ENCODE peak calls at places on chromosomes 4 and X, in six cellular contexts. U is HepG2, N is cardiac muscle cell, W is MM.1S, M is colonic mucosa, O is left ventricle myocardium inferior. F is an unnamed sample.

GRCh38 chr4:67366341-67366861 is 178.9 kb downstream of the CENPC start:
- DNase-seq in U (no peak), N (no peak), W (no peak), M (no peak), O (no peak), F (no peak)

GRCh38 chrX:12984629-12985303 is 9.9 kb downstream of the TMSB4X start:
- DNase-seq in U (no peak), N (no peak), W (no peak), M (no peak), O (no peak), F (no peak)

GRCh38 chr4:6041794-6042193 is 23.6 kb upstream of the C4orf50 start:
- DNase-seq in U (no peak), N (no peak), W (no peak), M (no peak), O (no peak), F (no peak)

GRCh38 chrX:102745513-102746133 is 25.1 kb downstream of the GPRASP3 start:
- DNase-seq in U (no peak), N (peak; percentile 19), W (no peak), M (no peak), O (no peak), F (peak; percentile 5)

GRCh38 chr4:16159321-16159720 is 67.0 kb downstream of the TAPT1 start:
- DNase-seq in U (no peak), N (no peak), W (no peak), M (peak; percentile 49), O (no peak), F (no peak)

GRCh38 chr4:119942806-119943205 is 123.8 kb downstream of the MAD2L1 start:
- DNase-seq in U (no peak), N (no peak), W (no peak), M (no peak), O (no peak), F (no peak)

GRCh38 chrX:34656842-34657780 is at the start of gene TMEM47:
- DNase-seq in U (no peak), N (peak; percentile 96), W (no peak), M (peak; percentile 61), O (peak; percentile 74), F (peak; percentile 84)

GRCh38 chr4:110200673-110201072 is 2.3 kb upstream of the ELOVL6 start:
- DNase-seq in U (peak; percentile 35), N (no peak), W (no peak), M (no peak), O (no peak), F (no peak)

GRCh38 chrX:116317409-116317808 is 119.0 kb upstream of the SLC6A14 start:
- DNase-seq in U (no peak), N (peak; percentile 49), W (no peak), M (peak; percentile 31), O (peak; percentile 14), F (peak; percentile 73)

GRCh38 chr4:38804654-38805295 is at the start of gene TLR1:
- DNase-seq in U (peak; percentile 25), N (peak; percentile 8), W (peak; percentile 78), M (no peak), O (no peak), F (peak; percentile 46)

GRCh38 chrX:48558270-48558669 is 16.0 kb upstream of the RBM3 start:
- DNase-seq in U (no peak), N (no peak), W (no peak), M (no peak), O (no peak), F (no peak)

GRCh38 chr4:52244103-52244772 is 193.1 kb downstream of the SPATA18 start:
- DNase-seq in U (no peak), N (no peak), W (no peak), M (no peak), O (no peak), F (no peak)

GRCh38 chr4:14222630-14223029 is 595.1 kb upstream of the BOD1L1 start:
- DNase-seq in U (no peak), N (no peak), W (no peak), M (no peak), O (peak; percentile 45), F (no peak)

GRCh38 chrX:23752740-23753435 is 9.8 kb upstream of the ACOT9 start:
- DNase-seq in U (no peak), N (no peak), W (no peak), M (no peak), O (no peak), F (no peak)

GRCh38 chrX:94551831-94552230 is 877.8 kb downstream of the FAM133A start:
- DNase-seq in U (no peak), N (no peak), W (no peak), M (no peak), O (no peak), F (no peak)

GRCh38 chr4:48913346-48913745 is 6.8 kb upstream of the OCIAD2 start:
- DNase-seq in U (no peak), N (no peak), W (no peak), M (no peak), O (no peak), F (peak; percentile 82)

GRCh38 chr4:143358923-143359694 is 22.4 kb downstream of the GAB1 start:
- DNase-seq in U (no peak), N (no peak), W (peak; percentile 95), M (peak; percentile 85), O (no peak), F (peak; percentile 96)

GRCh38 chr4:138158746-138159297 is 83.3 kb downstream of the SLC7A11 start:
- DNase-seq in U (no peak), N (no peak), W (no peak), M (no peak), O (no peak), F (peak; percentile 38)

GRCh38 chr4:147727476-147728028 is 4.3 kb upstream of the ARHGAP10 start:
- DNase-seq in U (no peak), N (no peak), W (no peak), M (no peak), O (no peak), F (no peak)

GRCh38 chrX:124362072-124362471 is 15.7 kb downstream of the SH2D1A start:
- DNase-seq in U (no peak), N (no peak), W (no peak), M (no peak), O (no peak), F (no peak)

GRCh38 chr4:174408841-174409552 is 113.3 kb downstream of the HPGD start:
- DNase-seq in U (no peak), N (no peak), W (no peak), M (peak; percentile 46), O (no peak), F (no peak)

GRCh38 chr4:10599574-10599973 is 85.0 kb downstream of the CLNK start:
- DNase-seq in U (no peak), N (no peak), W (no peak), M (no peak), O (no peak), F (no peak)

GRCh38 chr4:94957030-94957429 is 199.3 kb downstream of the BMPR1B start:
- DNase-seq in U (no peak), N (peak; percentile 7), W (no peak), M (no peak), O (no peak), F (no peak)

GRCh38 chrX:129653985-129654651 is 638 bp downstream of the APLN start:
- DNase-seq in U (no peak), N (no peak), W (peak; percentile 57), M (no peak), O (peak; percentile 41), F (peak; percentile 15)

GRCh38 chr4:141307241-141307689 is 86.6 kb downstream of the ZNF330 start:
- DNase-seq in U (peak; percentile 40), N (peak; percentile 74), W (peak; percentile 59), M (peak; percentile 45), O (peak; percentile 30), F (peak; percentile 46)

GRCh38 chrX:104918122-104918521 is 302.4 kb downstream of the TEX13A start:
- DNase-seq in U (no peak), N (no peak), W (no peak), M (no peak), O (no peak), F (no peak)

DNA sequence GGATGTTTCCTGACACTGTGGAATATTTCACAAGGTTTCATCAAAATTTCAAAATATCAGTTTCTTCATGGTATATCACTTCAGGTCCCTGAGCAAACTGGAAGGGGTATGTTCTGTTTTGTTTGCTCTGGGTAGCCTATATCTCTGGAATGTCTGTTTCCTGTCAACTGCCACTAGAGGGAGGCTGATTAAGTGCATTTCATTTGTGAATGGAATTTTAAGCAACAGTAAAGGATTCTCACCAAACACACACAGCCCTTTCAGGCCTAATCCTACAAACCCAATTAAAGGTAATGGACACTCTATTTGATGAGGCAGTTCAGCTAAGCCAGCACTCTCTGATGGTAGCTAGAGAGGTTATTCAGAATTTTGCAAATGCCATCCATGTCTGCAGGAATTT is 307.1 kb downstream of the TEX13A start:
- DNase-seq in U (peak; percentile 1), N (peak; percentile 81), W (peak; percentile 48), M (no peak), O (no peak), F (peak; percentile 9)
- TF ChIP-seq CTCF in U (peak; percentile 15), N (peak; percentile 39), W (peak; percentile 57), M (peak; percentile 21), O (peak; percentile 44), F (peak; percentile 48)

DNA sequence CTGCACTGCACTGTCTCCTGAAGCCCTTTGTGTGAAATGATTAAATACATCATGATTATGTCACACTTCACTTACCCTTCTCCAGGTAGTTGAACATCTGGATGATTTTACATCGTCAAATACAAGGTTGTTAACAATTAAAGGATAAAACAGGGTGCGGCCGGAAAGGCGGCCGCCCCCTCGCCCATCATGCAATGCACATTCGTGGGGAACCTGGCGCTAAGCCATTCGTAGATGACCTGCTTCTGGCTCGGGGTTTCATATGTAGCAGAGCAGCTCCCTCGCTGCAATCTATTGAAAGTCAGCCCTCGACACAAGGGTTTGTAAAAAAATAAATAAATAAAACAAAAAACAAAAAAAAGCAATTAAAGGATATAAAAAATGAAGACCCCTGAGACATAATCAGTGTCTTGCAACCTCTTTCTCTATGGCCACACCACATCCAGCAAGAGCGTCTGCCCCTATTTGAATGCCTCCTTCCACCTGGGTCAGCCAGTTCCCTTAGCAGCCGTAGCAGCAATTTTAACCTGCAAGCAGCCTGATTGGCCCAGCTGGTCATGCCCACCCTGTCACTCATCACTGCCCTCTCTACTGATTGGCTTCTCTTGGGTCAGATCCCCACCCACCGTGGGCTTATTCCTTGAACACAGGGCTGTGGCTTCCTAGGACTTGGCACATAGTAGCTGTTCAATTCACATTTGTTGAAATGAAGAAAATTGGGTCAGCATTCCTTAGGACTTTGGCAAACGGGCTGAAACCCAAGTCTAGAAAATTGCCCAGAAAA is 147.8 kb upstream of the PSAPL1 start:
- DNase-seq in U (no peak), N (no peak), W (no peak), M (no peak), O (no peak), F (no peak)
- H3K9me3 ChIP-seq in U (peaks cover 25% of the 10 kb centered on the region), N (no peaks in the 10 kb centered on the region), W (no peaks in the 10 kb centered on the region), M (no peaks in the 10 kb centered on the region), O (peaks cover 41% of the 10 kb centered on the region), F (peaks cover 12% of the 10 kb centered on the region)

GRCh38 chr4:165864228-165864627 is 8.8 kb upstream of the TLL1 start:
- DNase-seq in U (peak; percentile 20), N (no peak), W (no peak), M (no peak), O (no peak), F (no peak)
- TF ChIP-seq CTCF in U (peak; percentile 46), N (peak; percentile 5), W (no peak), M (no peak), O (no peak), F (no peak)

DNA sequence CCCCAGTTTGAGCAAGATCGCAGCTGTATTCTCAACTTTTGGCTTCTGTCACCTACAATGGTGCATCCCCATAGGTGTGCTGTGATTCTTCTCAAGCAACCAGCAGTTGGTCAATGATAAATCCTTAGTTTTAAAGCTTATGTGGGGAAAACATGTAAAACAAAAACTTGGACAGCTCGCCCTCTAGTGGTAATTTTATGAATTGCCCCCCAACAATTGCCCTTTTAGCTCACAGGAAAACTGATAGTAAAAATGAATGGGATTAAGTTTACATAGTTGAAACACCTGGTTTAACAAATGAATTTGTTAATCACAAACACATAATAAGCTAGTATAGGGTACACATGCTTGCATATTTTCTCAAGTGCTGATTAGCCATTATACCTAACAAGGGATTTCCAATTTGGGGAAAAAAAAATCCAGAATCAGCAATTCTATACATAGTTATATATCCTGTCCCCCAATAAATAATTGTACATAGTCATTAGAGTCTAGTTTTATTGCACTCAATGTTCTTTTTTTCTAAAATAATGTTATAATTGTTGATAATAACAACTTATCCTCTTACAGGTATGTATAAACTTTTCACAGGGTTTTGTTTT is 30.1 kb downstream of the TEX13A start:
- DNase-seq in U (no peak), N (peak; percentile 55), W (peak; percentile 42), M (peak; percentile 28), O (no peak), F (peak; percentile 35)
- H3K9me3 ChIP-seq in U (no peaks in the 10 kb centered on the region), N (no peaks in the 10 kb centered on the region), W (no peaks in the 10 kb centered on the region), M (no peaks in the 10 kb centered on the region), O (no peaks in the 10 kb centered on the region), F (no peaks in the 10 kb centered on the region)